ENCODE peak calls at places on chromosome 12, in five cellular contexts. B is CMK, V is right lobe of liver, G is sigmoid colon, H is left ventricle myocardium inferior. U is an unnamed sample.

GRCh38 chr12:111753144-111753881 is 13.4 kb upstream of the ALDH2 start:
- DNase-seq in B (no peak), V (peak), G (peak), H (peak), U (peak)

GRCh38 chr12:76690916-76691700 is 72.8 kb upstream of the ZDHHC17 start:
- DNase-seq in B (no peak), V (no peak), G (no peak), H (no peak), U (no peak)

GRCh38 chr12:32535260-32535999 is 136.1 kb downstream of the FGD4 start:
- DNase-seq in B (no peak), V (peak), G (peak), H (peak), U (peak)

GRCh38 chr12:124909831-124910560 is 4.5 kb downstream of the UBC start:
- DNase-seq in B (no peak), V (no peak), G (no peak), H (no peak), U (no peak)

GRCh38 chr12:18320036-18320617 is 58.8 kb downstream of the PIK3C2G start:
- DNase-seq in B (no peak), V (no peak), G (no peak), H (no peak), U (peak)

GRCh38 chr12:109111775-109112491 is 4.5 kb upstream of the ACACB start:
- DNase-seq in B (no peak), V (peak), G (peak), H (peak), U (peak)

GRCh38 chr12:119235352-119235751 is 56.6 kb downstream of the HSPB8 start:
- DNase-seq in B (no peak), V (no peak), G (no peak), H (no peak), U (peak)

GRCh38 chr12:84594157-84594556 is 318.4 kb downstream of the SLC6A15 start:
- DNase-seq in B (no peak), V (no peak), G (no peak), H (no peak), U (no peak)

GRCh38 chr12:94872671-94873367 is 130.7 kb downstream of the NDUFA12 start:
- DNase-seq in B (no peak), V (no peak), G (no peak), H (no peak), U (no peak)

GRCh38 chr12:132367852-132368251 is 38.5 kb upstream of the GALNT9 start:
- DNase-seq in B (no peak), V (no peak), G (peak), H (no peak), U (no peak)

GRCh38 chr12:103727638-103728037 is 113.4 kb downstream of the NT5DC3 start:
- DNase-seq in B (no peak), V (no peak), G (no peak), H (no peak), U (peak)

GRCh38 chr12:52907092-52907810 is 2.4 kb upstream of the KRT8 start:
- DNase-seq in B (no peak), V (peak), G (no peak), H (peak), U (no peak)

GRCh38 chr12:63079791-63080395 is 71.1 kb downstream of the AVPR1A start:
- DNase-seq in B (no peak), V (no peak), G (no peak), H (no peak), U (no peak)

GRCh38 chr12:94078138-94078723 is 70.1 kb upstream of the PLXNC1 start:
- DNase-seq in B (no peak), V (no peak), G (no peak), H (no peak), U (no peak)